ENCODE peak calls at places on chromosomes 12 and 14, in six cellular contexts. T is uterus, Y is mammary epithelial cell, S is left ventricle myocardium inferior, O is DND-41, A is IMR-90. J is an unnamed sample.

GRCh38 chr12:76244298-76244697 is 103.9 kb downstream of the BBS10 start:
- DNase-seq in T (no peak), Y (no peak), S (no peak), O (no peak), A (no peak), J (no peak)

GRCh38 chr12:97292588-97292987 is 170.0 kb upstream of the RMST start:
- DNase-seq in T (no peak), Y (no peak), S (no peak), O (no peak), A (no peak), J (no peak)

GRCh38 chr14:28652782-28653181 is 113.8 kb upstream of the FOXG1 start:
- DNase-seq in T (no peak), Y (peak; percentile 91), S (no peak), O (no peak), A (peak; percentile 20), J (peak; percentile 69)

GRCh38 chr12:108801736-108802665 is 55.4 kb downstream of the SSH1 start:
- DNase-seq in T (peak; percentile 66), Y (no peak), S (peak; percentile 49), O (no peak), A (peak; percentile 83), J (no peak)

GRCh38 chr14:73696466-73697390 is 17.5 kb downstream of the PNMA1 start:
- DNase-seq in T (no peak), Y (peak; percentile 74), S (no peak), O (no peak), A (peak; percentile 84), J (peak; percentile 35)

GRCh38 chr12:117850048-117850447 is 118.7 kb downstream of the KSR2 start:
- DNase-seq in T (no peak), Y (peak; percentile 16), S (no peak), O (no peak), A (peak; percentile 28), J (peak; percentile 62)

GRCh38 chr12:109461846-109462766 is 15.0 kb downstream of the KCTD10 start:
- DNase-seq in T (peak; percentile 88), Y (peak; percentile 85), S (peak; percentile 90), O (no peak), A (peak; percentile 95), J (peak; percentile 93)

GRCh38 chr14:53180272-53181221 is 27.4 kb upstream of the DDHD1 start:
- DNase-seq in T (no peak), Y (no peak), S (no peak), O (no peak), A (peak; percentile 32), J (no peak)

DNA sequence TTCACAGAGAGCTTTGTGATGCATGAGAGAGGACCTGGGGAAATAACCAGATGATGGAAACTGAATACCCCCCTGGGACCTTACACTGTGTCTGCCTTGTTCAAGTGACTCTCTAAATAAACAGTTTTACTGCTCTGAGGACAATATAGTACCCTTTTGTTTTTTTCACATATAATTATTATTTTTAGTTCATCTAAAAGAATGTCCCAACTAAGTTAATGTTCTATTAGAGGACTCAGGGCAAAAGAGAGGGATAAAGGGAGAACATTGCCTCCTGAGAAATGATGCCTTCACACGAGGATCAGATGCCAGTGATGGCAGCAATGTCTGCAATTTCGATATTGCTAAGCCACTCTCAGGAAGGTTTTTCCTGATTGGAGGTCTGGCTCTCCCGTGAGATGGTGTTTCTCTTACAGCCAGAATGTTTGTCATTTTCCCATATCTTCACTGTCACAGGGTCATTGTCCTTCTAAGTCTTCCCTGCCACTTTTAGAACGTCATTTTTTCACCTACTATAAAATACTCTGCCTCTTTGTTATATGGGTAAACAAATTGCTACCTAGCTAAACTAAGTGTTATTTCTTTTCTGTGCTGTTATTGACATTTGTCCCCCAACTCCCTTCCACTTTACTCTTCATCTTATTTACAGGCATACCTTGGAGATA is 201.6 kb downstream of the RAD51B start:
- DNase-seq in T (no peak), Y (no peak), S (no peak), O (no peak), A (no peak), J (no peak)
- H3K27ac ChIP-seq in T (peak overlapping the region; percentile 40), Y (no peak overlapping the region), S (peak overlapping the region; percentile 9), O (no peak overlapping the region), A (no peak overlapping the region), J (no peak overlapping the region)

GRCh38 chr14:75876526-75876925 is 105.3 kb downstream of the TGFB3 start:
- DNase-seq in T (no peak), Y (peak; percentile 35), S (no peak), O (no peak), A (peak; percentile 38), J (no peak)

GRCh38 chr14:75879031-75879430 is 102.8 kb downstream of the TGFB3 start:
- DNase-seq in T (no peak), Y (peak; percentile 84), S (no peak), O (no peak), A (peak; percentile 97), J (peak; percentile 70)

GRCh38 chr14:75877884-75878283 is 103.9 kb downstream of the TGFB3 start:
- DNase-seq in T (no peak), Y (peak; percentile 45), S (no peak), O (no peak), A (no peak), J (no peak)

GRCh38 chr14:75875958-75876357 is 105.8 kb downstream of the TGFB3 start:
- DNase-seq in T (no peak), Y (peak; percentile 78), S (no peak), O (no peak), A (no peak), J (no peak)

GRCh38 chr14:75877292-75877691 is 104.5 kb downstream of the TGFB3 start:
- DNase-seq in T (no peak), Y (peak; percentile 96), S (no peak), O (peak; percentile 17), A (peak; percentile 97), J (no peak)
- H3K27ac ChIP-seq in T (peak overlapping the region; percentile 35), Y (peak overlapping the region; percentile 63), S (peak overlapping the region; percentile 48), O (no peak overlapping the region), A (peak overlapping the region; percentile 41), J (no peak overlapping the region)

GRCh38 chr14:56119221-56119967 is 1.2 kb downstream of the PELI2 start:
- DNase-seq in T (peak; percentile 42), Y (no peak), S (peak; percentile 51), O (peak; percentile 48), A (peak; percentile 52), J (no peak)
- H3K27ac ChIP-seq in T (peak overlapping the region; percentile 95), Y (no peak overlapping the region), S (peak overlapping the region; percentile 91), O (peak overlapping the region; percentile 79), A (peak overlapping the region; percentile 79), J (no peak overlapping the region)

GRCh38 chr14:99260116-99260515 is 11.9 kb downstream of the BCL11B start:
- DNase-seq in T (no peak), Y (no peak), S (no peak), O (no peak), A (no peak), J (no peak)
- H3K27ac ChIP-seq in T (no peak overlapping the region), Y (no peak overlapping the region), S (no peak overlapping the region), O (no peak overlapping the region), A (no peak overlapping the region), J (no peak overlapping the region)

GRCh38 chr12:27176765-27177164 is 67.3 kb upstream of the STK38L start:
- DNase-seq in T (no peak), Y (peak; percentile 84), S (no peak), O (no peak), A (peak; percentile 80), J (peak; percentile 71)
- H3K27ac ChIP-seq in T (no peak overlapping the region), Y (peak overlapping the region; percentile 64), S (no peak overlapping the region), O (no peak overlapping the region), A (no peak overlapping the region), J (no peak overlapping the region)

GRCh38 chr12:65885312-65885711 is 61.0 kb downstream of the HMGA2 start:
- DNase-seq in T (no peak), Y (no peak), S (no peak), O (no peak), A (peak; percentile 35), J (no peak)
- H3K27ac ChIP-seq in T (no peak overlapping the region), Y (no peak overlapping the region), S (no peak overlapping the region), O (no peak overlapping the region), A (no peak overlapping the region), J (no peak overlapping the region)

J was measured in RWPE1.